ENCODE peak calls at places on chromosomes 4 and X, in five cellular contexts. M is HEK293T, B is AG04449, I is fibroblast of gingiva, Q is HCEC 1CT. S is an unnamed sample.
A peak's percentile ranks its signal among the peaks of the same experiment; 100 is the strongest.

GRCh38 chr4:43132010-43132582 is 239.6 kb downstream of the GRXCR1 start:
- DNase-seq in M (peak; percentile 58), B (peak; percentile 4), I (peak; percentile 16), Q (peak; percentile 2), S (peak; percentile 72)

GRCh38 chr4:164261831-164262230 is 492.1 kb upstream of the SMIM31 start:
- DNase-seq in M (no peak), B (no peak), I (no peak), Q (no peak), S (no peak)

GRCh38 chrX:154653048-154653401 is 354 bp downstream of the CTAG2 start:
- DNase-seq in M (no peak), B (no peak), I (no peak), Q (no peak), S (no peak)

GRCh38 chr4:180598281-180598680 is 1644.9 kb upstream of the TENM3 start:
- DNase-seq in M (no peak), B (no peak), I (no peak), Q (no peak), S (no peak)

GRCh38 chrX:34559325-34559724 is 97.8 kb downstream of the TMEM47 start:
- DNase-seq in M (no peak), B (no peak), I (peak; percentile 1), Q (no peak), S (no peak)

GRCh38 chr4:127214001-127214400 is 418.8 kb upstream of the INTU start:
- DNase-seq in M (no peak), B (no peak), I (peak; percentile 55), Q (no peak), S (no peak)

GRCh38 chr4:42302348-42302747 is 94.9 kb upstream of the SHISA3 start:
- DNase-seq in M (peak; percentile 49), B (no peak), I (no peak), Q (no peak), S (no peak)

GRCh38 chr4:46329118-46329976 is 60.6 kb downstream of the GABRA2 start:
- DNase-seq in M (peak; percentile 3), B (no peak), I (peak; percentile 8), Q (no peak), S (no peak)

GRCh38 chr4:30191902-30192301 is 528.3 kb upstream of the PCDH7 start:
- DNase-seq in M (no peak), B (no peak), I (no peak), Q (no peak), S (no peak)

GRCh38 chr4:108170729-108171540 is 2.2 kb upstream of the LEF1 start:
- DNase-seq in M (peak; percentile 23), B (no peak), I (no peak), Q (no peak), S (no peak)

GRCh38 chr4:52751349-52751911 is at the start of gene ERVMER34-1:
- DNase-seq in M (no peak), B (no peak), I (no peak), Q (no peak), S (peak; percentile 16)

GRCh38 chrX:30521440-30522182 is 56.0 kb downstream of the TASL start:
- DNase-seq in M (no peak), B (peak; percentile 26), I (peak; percentile 18), Q (peak; percentile 3), S (no peak)

GRCh38 chrX:96619588-96619987 is 65.1 kb upstream of the DIAPH2 start:
- DNase-seq in M (no peak), B (peak; percentile 0), I (peak; percentile 66), Q (peak; percentile 33), S (peak; percentile 8)

S was measured in myocyte.